ENCODE peak calls at places on chromosomes 6 and 20, in nine cellular contexts. C is H1, H is HCT116, Y is GM23338, P is upper lobe of left lung, E is K562, W is breast epithelium, L is HepG2, N is vagina. K is an unnamed sample.

GRCh38 chr6:30646450-30647038 is 389 bp upstream of the C6orf136 start:
- DNase-seq in N (no peak), L (no peak), Y (peak; percentile 93), W (peak; percentile 88), H (no peak), E (peak; percentile 66), C (peak; percentile 75), P (peak; percentile 96), K (peak; percentile 71)

GRCh38 chr6:52511572-52512151 is 65.2 kb downstream of the TRAM2 start:
- DNase-seq in E (peak; percentile 33), L (no peak), Y (no peak), P (no peak), N (no peak), C (no peak), W (no peak), H (no peak), K (no peak)

GRCh38 chr6:53724501-53724900 is 58.9 kb upstream of the KLHL31 start:
- DNase-seq in L (no peak), W (no peak), N (no peak), E (no peak), H (no peak), Y (peak; percentile 38), P (no peak), C (no peak), K (no peak)

GRCh38 chr6:106192824-106193223 is 106.7 kb downstream of the PRDM1 start:
- DNase-seq in L (no peak), Y (no peak), E (no peak), N (no peak), C (no peak), P (no peak), H (peak; percentile 70), W (no peak), K (no peak)

GRCh38 chr6:17886891-17887290 is 100.5 kb downstream of the KIF13A start:
- DNase-seq in Y (no peak), L (no peak), C (no peak), W (no peak), H (no peak), P (no peak), N (no peak), E (no peak), K (no peak)

GRCh38 chr6:168147205-168147738 is 68.3 kb upstream of the FRMD1 start:
- DNase-seq in N (no peak), H (no peak), L (no peak), W (no peak), E (no peak), P (no peak), C (no peak), Y (no peak), K (no peak)

GRCh38 chr20:36285746-36286447 is 20.2 kb upstream of the DLGAP4 start:
- DNase-seq in Y (peak; percentile 43), L (no peak), W (no peak), N (no peak), C (no peak), P (no peak), E (no peak), H (no peak), K (no peak)

GRCh38 chr20:1087311-1087710 is 31.1 kb upstream of the PSMF1 start:
- DNase-seq in H (no peak), E (no peak), Y (no peak), L (no peak), N (no peak), W (no peak), P (no peak), C (no peak), K (no peak)

GRCh38 chr6:44800171-44800671 is 412.7 kb downstream of the CDC5L start:
- DNase-seq in H (no peak), E (no peak), L (peak; percentile 18), N (no peak), W (no peak), P (peak; percentile 42), C (no peak), Y (no peak), K (no peak)

GRCh38 chr20:62066339-62066982 is 780 bp upstream of the TAF4 start:
- DNase-seq in E (peak; percentile 70), Y (peak; percentile 87), P (peak; percentile 54), L (peak; percentile 73), W (peak; percentile 62), N (no peak), H (no peak), C (peak; percentile 38), K (no peak)

GRCh38 chr20:45105317-45105716 is 4.4 kb upstream of the KCNS1 start:
- DNase-seq in N (no peak), L (no peak), E (peak; percentile 76), H (no peak), P (no peak), W (no peak), C (no peak), Y (no peak), K (no peak)

GRCh38 chr6:170024940-170025339 is 265.9 kb downstream of the DLL1 start:
- DNase-seq in P (peak; percentile 21), L (no peak), H (no peak), C (no peak), Y (no peak), W (peak; percentile 48), N (peak; percentile 89), E (no peak), K (no peak)

GRCh38 chr20:31594558-31595379 is 10.3 kb upstream of the ID1 start:
- DNase-seq in L (peak; percentile 97), Y (peak; percentile 91), E (no peak), W (no peak), N (no peak), C (no peak), P (no peak), H (no peak), K (no peak)

GRCh38 chr6:52144196-52145076 is 41.7 kb upstream of the IL17A start:
- DNase-seq in L (no peak), Y (no peak), H (no peak), E (no peak), W (no peak), C (no peak), N (no peak), P (no peak), K (no peak)

GRCh38 chr6:159062564-159062945 is 17.8 kb upstream of the TAGAP start:
- DNase-seq in H (no peak), N (no peak), C (no peak), Y (no peak), P (no peak), W (no peak), L (no peak), E (no peak), K (no peak)

GRCh38 chr6:143336446-143337152 is 113.9 kb downstream of the ADAT2 start:
- DNase-seq in P (no peak), W (no peak), Y (peak; percentile 19), L (no peak), C (no peak), E (no peak), N (no peak), H (no peak), K (no peak)

DNA sequence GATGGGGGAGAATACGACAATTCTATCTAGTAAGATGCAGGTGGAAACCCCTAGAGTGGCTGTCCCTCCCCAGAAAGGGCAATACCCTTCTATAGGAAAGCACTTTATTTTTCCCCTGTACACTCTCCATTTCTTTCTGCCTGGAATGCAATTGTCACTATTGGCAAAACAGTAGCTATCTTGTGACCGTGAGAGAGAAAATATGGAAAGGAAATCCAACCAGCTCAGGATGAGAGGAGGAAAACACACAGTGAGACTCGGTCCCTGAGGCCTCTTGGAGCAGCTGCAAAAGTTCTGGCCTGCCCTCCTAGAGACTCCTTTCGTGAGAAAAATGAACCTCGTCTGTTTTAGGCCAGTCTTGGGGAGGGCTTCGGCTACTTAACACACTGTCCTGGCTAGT is 43.4 kb downstream of the FAM50B start:
- DNase-seq in E (no peak), Y (no peak), P (no peak), N (no peak), H (no peak), C (no peak), L (no peak), W (no peak), K (no peak)
- TF ChIP-seq POLR2AphosphoS5 in E (no peak), Y (no peak), P (no peak), N (no peak), H (no peak), C (no peak), L (no peak), W (no peak), K (no peak)

GRCh38 chr6:115753446-115753845 is 307.2 kb downstream of the FRK start:
- DNase-seq in P (no peak), H (no peak), L (no peak), Y (no peak), E (no peak), W (no peak), C (no peak), N (no peak), K (no peak)

GRCh38 chr6:115750292-115750691 is 310.4 kb downstream of the FRK start:
- DNase-seq in H (no peak), N (no peak), Y (no peak), P (no peak), L (no peak), W (no peak), C (no peak), E (no peak), K (no peak)

GRCh38 chr6:115747719-115748118 is 313.0 kb downstream of the FRK start:
- DNase-seq in Y (no peak), P (no peak), N (no peak), C (no peak), H (no peak), E (no peak), W (no peak), L (no peak), K (no peak)

GRCh38 chr6:115750946-115751345 is 309.7 kb downstream of the FRK start:
- DNase-seq in W (no peak), P (no peak), C (no peak), L (no peak), H (no peak), Y (no peak), N (no peak), E (no peak), K (no peak)
- H3K36me3 ChIP-seq in W (no peaks in the 10 kb centered on the region), P (no peaks in the 10 kb centered on the region), C (no peaks in the 10 kb centered on the region), L (no peaks in the 10 kb centered on the region), H (no peaks in the 10 kb centered on the region), Y (no peaks in the 10 kb centered on the region), N (no peaks in the 10 kb centered on the region), E (no peaks in the 10 kb centered on the region), K (no peaks in the 10 kb centered on the region)

DNA sequence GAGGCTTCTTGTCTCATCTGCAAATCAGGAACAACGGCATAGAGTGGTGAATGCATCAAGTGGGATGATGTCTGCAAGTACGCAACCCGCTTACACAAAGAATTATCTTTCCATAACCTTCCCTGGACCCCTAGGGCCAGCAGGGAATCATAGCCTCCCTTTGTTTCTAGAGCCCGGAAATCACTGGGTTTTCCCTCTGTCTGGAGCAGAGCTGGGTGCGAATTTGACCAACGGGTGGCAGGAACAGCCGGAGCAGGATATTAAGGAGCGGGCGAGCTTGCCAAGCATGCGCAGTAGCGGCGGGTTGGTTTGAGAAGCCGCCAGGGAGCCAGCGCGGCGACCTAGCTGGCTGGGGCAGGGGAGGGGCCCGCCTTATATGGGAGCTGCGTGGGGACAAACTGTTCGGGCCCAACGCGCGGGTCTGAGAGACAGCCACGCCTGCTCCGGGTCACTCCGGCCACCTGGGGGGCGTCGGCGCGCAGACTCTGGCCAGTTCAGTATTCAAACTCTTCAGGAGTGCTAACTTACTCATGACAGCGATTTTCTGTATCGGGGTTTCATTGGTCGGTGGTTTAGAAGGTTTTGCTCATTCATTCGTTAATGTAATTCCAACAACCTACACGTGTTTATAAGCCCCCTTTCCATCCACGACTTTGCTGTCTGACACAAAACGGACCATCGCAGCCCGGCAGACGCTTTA is 1.6 kb upstream of the KIF16B start:
- DNase-seq in H (peak; percentile 86), L (peak; percentile 94), C (peak; percentile 71), P (peak; percentile 83), W (peak; percentile 87), Y (peak; percentile 89), N (no peak), E (peak; percentile 91), K (no peak)
- TF ChIP-seq POLR2AphosphoS5 in H (peak; percentile 79), L (peak; percentile 68), C (no peak), P (no peak), W (no peak), Y (peak; percentile 18), N (peak; percentile 70), E (no peak), K (no peak)

GRCh38 chr6:88144637-88145297 is 21.4 kb downstream of the CNR1 start:
- DNase-seq in N (no peak), H (no peak), W (no peak), Y (no peak), L (no peak), C (no peak), P (no peak), E (no peak), K (no peak)
- H3K36me3 ChIP-seq in N (no peaks in the 10 kb centered on the region), H (no peaks in the 10 kb centered on the region), W (no peaks in the 10 kb centered on the region), Y (no peaks in the 10 kb centered on the region), L (no peaks in the 10 kb centered on the region), C (no peaks in the 10 kb centered on the region), P (no peaks in the 10 kb centered on the region), E (no peaks in the 10 kb centered on the region), K (no peaks in the 10 kb centered on the region)